ENCODE peak calls at places on chromosomes 1 and 21, in five cellular contexts. S is naive B cell; Q is activated naive CD8-positive, alpha-beta T cell treated with anti-CD3 and anti-CD28 coated beads, Interleukin-2, amount 50 U/mL, for 24 hours; G is activated CD4-positive, CD25-positive, alpha-beta regulatory T cell treated with anti-CD3 and anti-CD28 coated beads, Interleukin-2, amount 50 U/mL, for 24 hours; I is memory B cell. Z is an unnamed sample.
A peak's percentile ranks its signal among the peaks of the same experiment; 100 is the strongest.

GRCh38 chr1:196649990-196650389 is 1.9 kb upstream of the CFH start:
- ATAC-seq in S (no peak), Q (no peak), G (no peak), I (no peak), Z (no peak)

GRCh38 chr1:232589111-232589808 is 40.7 kb downstream of the SIPA1L2 start:
- ATAC-seq in S (no peak), Q (no peak), G (no peak), I (no peak), Z (no peak)

GRCh38 chr1:212367474-212368072 is 47.1 kb downstream of the PACC1 start:
- ATAC-seq in S (no peak), Q (no peak), G (no peak), I (no peak), Z (peak; percentile 29)

GRCh38 chr1:230303822-230304221 is 122.3 kb downstream of the PGBD5 start:
- ATAC-seq in S (no peak), Q (peak; percentile 65), G (no peak), I (no peak), Z (no peak)

GRCh38 chr1:2053217-2053616 is 3.0 kb downstream of the PRKCZ start:
- ATAC-seq in S (no peak), Q (no peak), G (no peak), I (no peak), Z (no peak)

GRCh38 chr1:183214021-183214970 is 28.2 kb downstream of the LAMC2 start:
- ATAC-seq in S (no peak), Q (no peak), G (no peak), I (no peak), Z (no peak)

GRCh38 chr1:145990249-145991097 is 5.9 kb downstream of the TXNIP start:
- ATAC-seq in S (no peak), Q (no peak), G (no peak), I (no peak), Z (peak; percentile 51)

GRCh38 chr1:165403835-165404482 is 41.0 kb downstream of the RXRG start:
- ATAC-seq in S (peak; percentile 40), Q (peak; percentile 63), G (no peak), I (peak; percentile 42), Z (no peak)

GRCh38 chr1:7292714-7293419 is 478.2 kb upstream of the VAMP3 start:
- ATAC-seq in S (no peak), Q (no peak), G (no peak), I (no peak), Z (no peak)

GRCh38 chr1:33029209-33029608 is 7.5 kb downstream of the AK2 start:
- ATAC-seq in S (no peak), Q (no peak), G (no peak), I (no peak), Z (no peak)

GRCh38 chr1:47128221-47128620 is 9.0 kb upstream of the CYP4A22 start:
- ATAC-seq in S (no peak), Q (no peak), G (no peak), I (no peak), Z (no peak)

GRCh38 chr1:245797592-245798366 is 643.0 kb downstream of the KIF26B start:
- ATAC-seq in S (no peak), Q (no peak), G (no peak), I (no peak), Z (no peak)

GRCh38 chr1:177975588-177976495 is 6.0 kb upstream of the SEC16B start:
- ATAC-seq in S (no peak), Q (no peak), G (no peak), I (no peak), Z (no peak)

GRCh38 chr1:165865941-165866340 is 38.5 kb downstream of the UCK2 start:
- ATAC-seq in S (no peak), Q (no peak), G (no peak), I (no peak), Z (no peak)

GRCh38 chr1:167273027-167273800 is 52.5 kb downstream of the POU2F1 start:
- ATAC-seq in S (no peak), Q (no peak), G (no peak), I (no peak), Z (no peak)

GRCh38 chr21:24825348-24825747 is 781.9 kb downstream of the MRPL39 start:
- ATAC-seq in S (no peak), Q (no peak), G (no peak), I (no peak), Z (no peak)

GRCh38 chr21:31354122-31354521 is 10.1 kb upstream of the TIAM1 start:
- ATAC-seq in S (no peak), Q (no peak), G (peak; percentile 2), I (no peak), Z (no peak)

GRCh38 chr1:150021191-150021688 is 10.7 kb upstream of the OTUD7B start:
- ATAC-seq in S (no peak), Q (no peak), G (no peak), I (no peak), Z (no peak)

GRCh38 chr1:6006882-6007281 is 14.7 kb upstream of the NPHP4 start:
- ATAC-seq in S (no peak), Q (peak; percentile 8), G (no peak), I (no peak), Z (no peak)

GRCh38 chr1:216958569-216958968 is 235.3 kb upstream of the ESRRG start:
- ATAC-seq in S (no peak), Q (no peak), G (no peak), I (no peak), Z (no peak)

GRCh38 chr1:17950728-17951127 is 156.9 kb upstream of the IGSF21 start:
- ATAC-seq in S (no peak), Q (no peak), G (no peak), I (no peak), Z (no peak)

GRCh38 chr1:94955767-94956632 is 29.1 kb upstream of the CNN3 start:
- ATAC-seq in S (no peak), Q (no peak), G (no peak), I (no peak), Z (no peak)

GRCh38 chr1:66426231-66426853 is 107.6 kb upstream of the SGIP1 start:
- ATAC-seq in S (peak; percentile 25), Q (no peak), G (no peak), I (no peak), Z (no peak)

GRCh38 chr1:114336360-114336759 is 174.6 kb downstream of the TRIM33 start:
- ATAC-seq in S (no peak), Q (no peak), G (no peak), I (no peak), Z (no peak)

GRCh38 chr1:23019094-23019850 is at the start of gene KDM1A:
- ATAC-seq in S (peak; percentile 99), Q (peak; percentile 98), G (peak; percentile 99), I (peak; percentile 98), Z (peak; percentile 100)

GRCh38 chr1:169586067-169586394 is 250 bp downstream of the F5 start:
- ATAC-seq in S (peak; percentile 43), Q (peak; percentile 9), G (peak; percentile 22), I (peak; percentile 40), Z (peak; percentile 34)

GRCh38 chr21:14273736-14274538 is 58.0 kb downstream of the RBM11 start:
- ATAC-seq in S (no peak), Q (peak; percentile 33), G (peak; percentile 39), I (no peak), Z (peak; percentile 19)

GRCh38 chr21:36203603-36203889 is 46.9 kb downstream of the DOP1B start:
- ATAC-seq in S (no peak), Q (peak; percentile 95), G (peak; percentile 97), I (no peak), Z (no peak)

GRCh38 chr1:230977781-230978490 is 725 bp downstream of the TTC13 start:
- ATAC-seq in S (no peak), Q (peak; percentile 6), G (no peak), I (no peak), Z (no peak)

GRCh38 chr1:10651377-10651776 is 145.1 kb downstream of the CASZ1 start:
- ATAC-seq in S (no peak), Q (no peak), G (no peak), I (no peak), Z (no peak)

Z was measured in gastroesophageal sphincter.